ENCODE peak calls at places on chromosomes 7 and 10, in ten cellular contexts. One of them, this sample, is unnamed.

GRCh38 chr7:151736403-151736909 is 140.5 kb downstream of the PRKAG2 start:
- DNase-seq in Panc1: peak; percentile 97
- DNase-seq in SK-N-SH: peak; percentile 76
- DNase-seq in H1: peak; percentile 44
- DNase-seq in suprapubic skin: peak; percentile 85
- DNase-seq in transverse colon: peak; percentile 54
- DNase-seq in stomach: peak; percentile 44
- DNase-seq in GM23338: peak; percentile 68
- DNase-seq in GM12878: no peak
- DNase-seq in breast epithelium: peak; percentile 85
- DNase-seq in this sample: peak; percentile 90

GRCh38 chr10:103040424-103040823 is 122.3 kb downstream of the CNNM2 start:
- DNase-seq in Panc1: no peak
- DNase-seq in SK-N-SH: no peak
- DNase-seq in H1: no peak
- DNase-seq in suprapubic skin: no peak
- DNase-seq in transverse colon: no peak
- DNase-seq in stomach: no peak
- DNase-seq in GM23338: no peak
- DNase-seq in GM12878: no peak
- DNase-seq in breast epithelium: no peak
- DNase-seq in this sample: no peak

GRCh38 chr7:139490130-139490529 is 6.7 kb upstream of the KLRG2 start:
- DNase-seq in Panc1: no peak
- DNase-seq in SK-N-SH: no peak
- DNase-seq in H1: no peak
- DNase-seq in suprapubic skin: no peak
- DNase-seq in transverse colon: peak; percentile 13
- DNase-seq in stomach: peak; percentile 79
- DNase-seq in GM23338: no peak
- DNase-seq in GM12878: no peak
- DNase-seq in breast epithelium: peak; percentile 71
- DNase-seq in this sample: no peak

GRCh38 chr10:114002422-114002821 is 41.2 kb upstream of the ADRB1 start:
- DNase-seq in Panc1: no peak
- DNase-seq in SK-N-SH: peak; percentile 15
- DNase-seq in H1: no peak
- DNase-seq in suprapubic skin: no peak
- DNase-seq in transverse colon: no peak
- DNase-seq in stomach: no peak
- DNase-seq in GM23338: peak; percentile 35
- DNase-seq in GM12878: no peak
- DNase-seq in breast epithelium: no peak
- DNase-seq in this sample: no peak

GRCh38 chr10:112834661-112835060 is 115.4 kb upstream of the TCF7L2 start:
- DNase-seq in Panc1: no peak
- DNase-seq in SK-N-SH: no peak
- DNase-seq in H1: no peak
- DNase-seq in suprapubic skin: no peak
- DNase-seq in transverse colon: no peak
- DNase-seq in stomach: no peak
- DNase-seq in GM23338: no peak
- DNase-seq in GM12878: no peak
- DNase-seq in breast epithelium: no peak
- DNase-seq in this sample: no peak

GRCh38 chr10:132580157-132580556 is 42.6 kb downstream of the INPP5A start:
- DNase-seq in Panc1: no peak
- DNase-seq in SK-N-SH: no peak
- DNase-seq in H1: no peak
- DNase-seq in suprapubic skin: peak; percentile 24
- DNase-seq in transverse colon: no peak
- DNase-seq in stomach: no peak
- DNase-seq in GM23338: no peak
- DNase-seq in GM12878: no peak
- DNase-seq in breast epithelium: no peak
- DNase-seq in this sample: peak; percentile 33

GRCh38 chr7:122885583-122886356 is 490 bp downstream of the CADPS2 start:
- DNase-seq in Panc1: no peak
- DNase-seq in SK-N-SH: peak; percentile 79
- DNase-seq in H1: no peak
- DNase-seq in suprapubic skin: peak; percentile 63
- DNase-seq in transverse colon: peak; percentile 43
- DNase-seq in stomach: peak; percentile 37
- DNase-seq in GM23338: peak; percentile 69
- DNase-seq in GM12878: no peak
- DNase-seq in breast epithelium: no peak
- DNase-seq in this sample: peak; percentile 67

GRCh38 chr10:124002391-124003069 is 90.9 kb downstream of the CHST15 start:
- DNase-seq in Panc1: no peak
- DNase-seq in SK-N-SH: peak; percentile 18
- DNase-seq in H1: no peak
- DNase-seq in suprapubic skin: peak; percentile 49
- DNase-seq in transverse colon: no peak
- DNase-seq in stomach: no peak
- DNase-seq in GM23338: no peak
- DNase-seq in GM12878: no peak
- DNase-seq in breast epithelium: peak; percentile 14
- DNase-seq in this sample: peak; percentile 52

GRCh38 chr7:5682889-5683670 is 98.4 kb downstream of the RNF216 start:
- DNase-seq in Panc1: no peak
- DNase-seq in SK-N-SH: no peak
- DNase-seq in H1: no peak
- DNase-seq in suprapubic skin: no peak
- DNase-seq in transverse colon: no peak
- DNase-seq in stomach: no peak
- DNase-seq in GM23338: peak; percentile 25
- DNase-seq in GM12878: no peak
- DNase-seq in breast epithelium: no peak
- DNase-seq in this sample: peak; percentile 47
- H3K4me1 ChIP-seq in Panc1: peaks cover 5% of the 10 kb centered on the region
- H3K4me1 ChIP-seq in SK-N-SH: peaks cover 6% of the 10 kb centered on the region
- H3K4me1 ChIP-seq in H1: peaks cover 3% of the 10 kb centered on the region
- H3K4me1 ChIP-seq in suprapubic skin: peaks cover 33% of the 10 kb centered on the region
- H3K4me1 ChIP-seq in transverse colon: peaks cover 29% of the 10 kb centered on the region
- H3K4me1 ChIP-seq in stomach: peaks cover 92% of the 10 kb centered on the region
- H3K4me1 ChIP-seq in GM23338: peaks cover 20% of the 10 kb centered on the region
- H3K4me1 ChIP-seq in GM12878: peaks cover 46% of the 10 kb centered on the region
- H3K4me1 ChIP-seq in breast epithelium: no peaks in the 10 kb centered on the region
- H3K4me1 ChIP-seq in this sample: peaks cover 94% of the 10 kb centered on the region

DNA sequence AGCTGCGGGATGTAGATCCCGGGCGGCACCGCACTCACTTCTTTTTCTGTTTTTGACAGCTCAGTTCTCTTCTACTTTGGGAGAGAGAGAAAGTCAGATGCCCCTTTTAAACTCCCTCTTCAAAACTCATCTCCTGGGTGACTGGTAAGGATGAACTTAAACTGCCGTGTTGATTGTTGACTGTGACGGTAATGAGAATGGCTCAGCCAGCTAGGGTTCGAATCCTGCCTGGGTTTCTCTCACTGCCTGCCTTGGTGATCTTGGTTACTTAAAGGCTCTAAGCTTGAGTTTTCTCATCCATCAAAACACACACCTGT is 684 bp downstream of the CCDC126 start:
- DNase-seq in Panc1: no peak
- DNase-seq in SK-N-SH: no peak
- DNase-seq in H1: no peak
- DNase-seq in suprapubic skin: no peak
- DNase-seq in transverse colon: no peak
- DNase-seq in stomach: no peak
- DNase-seq in GM23338: no peak
- DNase-seq in GM12878: no peak
- DNase-seq in breast epithelium: no peak
- DNase-seq in this sample: no peak
- TF ChIP-seq POLR2AphosphoS5 in Panc1: no peak
- TF ChIP-seq POLR2AphosphoS5 in SK-N-SH: no peak
- TF ChIP-seq POLR2AphosphoS5 in H1: no peak
- TF ChIP-seq POLR2AphosphoS5 in suprapubic skin: no peak
- TF ChIP-seq POLR2AphosphoS5 in transverse colon: no peak
- TF ChIP-seq POLR2AphosphoS5 in stomach: no peak
- TF ChIP-seq POLR2AphosphoS5 in GM23338: no peak
- TF ChIP-seq POLR2AphosphoS5 in GM12878: no peak
- TF ChIP-seq POLR2AphosphoS5 in breast epithelium: no peak
- TF ChIP-seq POLR2AphosphoS5 in this sample: no peak

GRCh38 chr10:67779455-67780205 is 58.4 kb downstream of the DNAJC12 start:
- DNase-seq in Panc1: peak; percentile 64
- DNase-seq in SK-N-SH: peak; percentile 61
- DNase-seq in H1: no peak
- DNase-seq in suprapubic skin: no peak
- DNase-seq in transverse colon: peak; percentile 63
- DNase-seq in stomach: peak; percentile 65
- DNase-seq in GM23338: peak; percentile 86
- DNase-seq in GM12878: no peak
- DNase-seq in breast epithelium: peak; percentile 45
- DNase-seq in this sample: peak; percentile 77

GRCh38 chr10:67782556-67782955 is 55.4 kb downstream of the DNAJC12 start:
- DNase-seq in Panc1: no peak
- DNase-seq in SK-N-SH: no peak
- DNase-seq in H1: no peak
- DNase-seq in suprapubic skin: no peak
- DNase-seq in transverse colon: no peak
- DNase-seq in stomach: no peak
- DNase-seq in GM23338: no peak
- DNase-seq in GM12878: no peak
- DNase-seq in breast epithelium: no peak
- DNase-seq in this sample: no peak

GRCh38 chr10:67783576-67784294 is 54.3 kb downstream of the DNAJC12 start:
- DNase-seq in Panc1: no peak
- DNase-seq in SK-N-SH: no peak
- DNase-seq in H1: no peak
- DNase-seq in suprapubic skin: no peak
- DNase-seq in transverse colon: no peak
- DNase-seq in stomach: no peak
- DNase-seq in GM23338: no peak
- DNase-seq in GM12878: no peak
- DNase-seq in breast epithelium: no peak
- DNase-seq in this sample: no peak

GRCh38 chr10:67784584-67784983 is 53.4 kb downstream of the DNAJC12 start:
- DNase-seq in Panc1: no peak
- DNase-seq in SK-N-SH: no peak
- DNase-seq in H1: no peak
- DNase-seq in suprapubic skin: no peak
- DNase-seq in transverse colon: no peak
- DNase-seq in stomach: no peak
- DNase-seq in GM23338: no peak
- DNase-seq in GM12878: no peak
- DNase-seq in breast epithelium: no peak
- DNase-seq in this sample: no peak

DNA sequence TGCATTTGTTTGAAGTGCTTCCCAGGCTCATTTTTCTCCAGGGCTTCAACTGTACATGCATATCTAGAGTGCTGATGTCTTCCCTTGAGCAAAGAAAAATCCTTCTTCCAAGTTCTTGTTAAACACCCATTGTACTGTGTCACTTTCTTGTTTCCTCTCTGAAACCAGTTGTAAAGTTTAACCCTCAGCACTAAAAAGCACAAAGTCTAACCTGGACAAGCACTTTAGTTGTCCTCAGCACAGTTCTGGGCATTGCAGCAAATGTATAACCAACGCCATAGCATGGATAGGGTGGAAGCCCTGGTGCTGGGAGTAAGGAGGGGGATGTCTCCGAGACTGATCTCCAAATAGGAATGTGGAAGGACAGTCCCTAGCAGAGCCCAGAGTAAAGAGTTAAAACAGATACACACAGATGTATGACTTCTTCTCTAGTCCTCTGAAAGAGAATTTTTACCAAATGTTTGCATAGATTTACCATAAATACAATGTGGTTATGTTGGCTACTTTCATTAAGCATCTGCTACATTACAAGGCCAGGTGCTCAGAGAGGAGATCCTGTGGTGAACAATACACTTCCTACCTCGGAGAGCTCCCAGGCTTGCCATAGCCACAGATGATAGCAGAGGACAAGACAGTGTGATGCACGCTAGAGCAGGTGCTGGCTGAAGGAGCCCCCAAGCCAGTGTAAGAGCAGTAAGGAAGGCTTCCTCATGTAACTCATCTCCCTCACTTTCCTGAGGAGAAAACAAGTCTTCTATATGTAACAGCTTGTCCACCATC is 57.0 kb downstream of the DNAJC12 start:
- DNase-seq in Panc1: no peak
- DNase-seq in SK-N-SH: no peak
- DNase-seq in H1: no peak
- DNase-seq in suprapubic skin: no peak
- DNase-seq in transverse colon: no peak
- DNase-seq in stomach: no peak
- DNase-seq in GM23338: no peak
- DNase-seq in GM12878: no peak
- DNase-seq in breast epithelium: no peak
- DNase-seq in this sample: no peak
- H3K4me1 ChIP-seq in Panc1: no peaks in the 10 kb centered on the region
- H3K4me1 ChIP-seq in SK-N-SH: no peaks in the 10 kb centered on the region
- H3K4me1 ChIP-seq in H1: no peaks in the 10 kb centered on the region
- H3K4me1 ChIP-seq in suprapubic skin: no peaks in the 10 kb centered on the region
- H3K4me1 ChIP-seq in transverse colon: peaks cover 9% of the 10 kb centered on the region
- H3K4me1 ChIP-seq in stomach: peaks cover 11% of the 10 kb centered on the region
- H3K4me1 ChIP-seq in GM23338: no peaks in the 10 kb centered on the region
- H3K4me1 ChIP-seq in GM12878: peaks cover 40% of the 10 kb centered on the region
- H3K4me1 ChIP-seq in breast epithelium: no peaks in the 10 kb centered on the region
- H3K4me1 ChIP-seq in this sample: peaks cover 8% of the 10 kb centered on the region

GRCh38 chr7:98616381-98617050 is 569 bp upstream of the NPTX2 start:
- DNase-seq in Panc1: no peak
- DNase-seq in SK-N-SH: no peak
- DNase-seq in H1: no peak
- DNase-seq in suprapubic skin: no peak
- DNase-seq in transverse colon: no peak
- DNase-seq in stomach: no peak
- DNase-seq in GM23338: peak; percentile 67
- DNase-seq in GM12878: no peak
- DNase-seq in breast epithelium: no peak
- DNase-seq in this sample: no peak

GRCh38 chr7:98617960-98618418 is 904 bp downstream of the NPTX2 start:
- DNase-seq in Panc1: no peak
- DNase-seq in SK-N-SH: peak; percentile 73
- DNase-seq in H1: no peak
- DNase-seq in suprapubic skin: no peak
- DNase-seq in transverse colon: no peak
- DNase-seq in stomach: no peak
- DNase-seq in GM23338: peak; percentile 49
- DNase-seq in GM12878: no peak
- DNase-seq in breast epithelium: no peak
- DNase-seq in this sample: no peak

GRCh38 chr7:98619450-98620321 is 2.6 kb downstream of the NPTX2 start:
- DNase-seq in Panc1: no peak
- DNase-seq in SK-N-SH: peak; percentile 33
- DNase-seq in H1: no peak
- DNase-seq in suprapubic skin: no peak
- DNase-seq in transverse colon: no peak
- DNase-seq in stomach: peak; percentile 40
- DNase-seq in GM23338: peak; percentile 66
- DNase-seq in GM12878: no peak
- DNase-seq in breast epithelium: no peak
- DNase-seq in this sample: no peak

GRCh38 chr7:98618786-98619185 is 1.7 kb downstream of the NPTX2 start:
- DNase-seq in Panc1: no peak
- DNase-seq in SK-N-SH: no peak
- DNase-seq in H1: no peak
- DNase-seq in suprapubic skin: no peak
- DNase-seq in transverse colon: no peak
- DNase-seq in stomach: no peak
- DNase-seq in GM23338: no peak
- DNase-seq in GM12878: no peak
- DNase-seq in breast epithelium: no peak
- DNase-seq in this sample: no peak

DNA sequence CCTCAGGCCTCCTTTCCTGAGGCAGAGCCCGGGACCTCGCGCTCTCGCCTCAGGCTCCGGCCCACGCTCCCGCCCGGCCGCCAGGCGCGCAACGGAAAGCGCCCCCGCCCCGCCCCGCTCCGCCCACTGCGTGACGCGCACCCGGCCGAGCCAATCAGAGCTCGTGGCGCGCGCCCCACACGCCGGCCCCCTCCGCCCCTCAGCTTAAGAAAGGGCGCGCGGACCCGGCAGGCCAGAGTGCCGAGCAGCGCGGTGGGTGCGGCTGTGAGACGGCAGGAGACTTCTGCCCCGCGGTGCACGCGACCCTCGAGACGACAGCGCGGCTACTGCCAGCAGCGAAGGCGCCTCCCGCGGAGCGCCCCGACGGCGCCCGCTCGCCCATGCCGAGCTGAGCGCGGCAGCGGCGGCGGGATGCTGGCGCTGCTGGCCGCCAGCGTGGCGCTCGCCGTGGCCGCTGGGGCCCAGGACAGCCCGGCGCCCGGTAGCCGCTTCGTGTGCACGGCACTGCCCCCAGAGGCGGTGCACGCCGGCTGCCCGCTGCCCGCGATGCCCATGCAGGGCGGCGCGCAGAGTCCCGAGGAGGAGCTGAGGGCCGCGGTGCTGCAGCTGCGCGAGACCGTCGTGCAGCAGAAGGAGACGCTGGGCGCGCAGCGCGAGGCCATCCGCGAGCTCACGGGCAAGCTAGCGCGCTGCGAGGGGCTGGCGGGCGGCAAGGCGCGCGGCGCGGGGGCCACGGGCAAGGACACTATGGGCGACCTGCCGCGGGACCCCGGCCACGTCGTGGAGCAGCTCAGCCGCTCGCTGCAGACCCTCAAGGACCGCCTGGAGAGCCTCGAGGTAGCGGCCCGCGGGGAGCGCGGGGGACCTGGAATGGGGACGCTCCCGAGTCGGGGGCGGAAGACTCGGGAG is at the start of gene NPTX2:
- DNase-seq in Panc1: no peak
- DNase-seq in SK-N-SH: peak; percentile 99
- DNase-seq in H1: no peak
- DNase-seq in suprapubic skin: no peak
- DNase-seq in transverse colon: peak; percentile 18
- DNase-seq in stomach: no peak
- DNase-seq in GM23338: peak; percentile 91
- DNase-seq in GM12878: no peak
- DNase-seq in breast epithelium: no peak
- DNase-seq in this sample: no peak
- TF ChIP-seq POLR2AphosphoS5 in Panc1: no peak
- TF ChIP-seq POLR2AphosphoS5 in SK-N-SH: peak; percentile 68
- TF ChIP-seq POLR2AphosphoS5 in H1: peak; percentile 91
- TF ChIP-seq POLR2AphosphoS5 in suprapubic skin: no peak
- TF ChIP-seq POLR2AphosphoS5 in transverse colon: peak; percentile 69
- TF ChIP-seq POLR2AphosphoS5 in stomach: no peak
- TF ChIP-seq POLR2AphosphoS5 in GM23338: peak; percentile 97
- TF ChIP-seq POLR2AphosphoS5 in GM12878: no peak
- TF ChIP-seq POLR2AphosphoS5 in breast epithelium: no peak
- TF ChIP-seq POLR2AphosphoS5 in this sample: peak; percentile 61

This sample was measured in sigmoid colon.